ENCODE peak calls at places on chromosomes 4 and X, in seven cellular contexts. One of them, this sample, is unnamed.

GRCh38 chrX:153879741-153880439 is 6.1 kb downstream of the L1CAM start:
- DNase-seq in adrenal gland: no peak
- DNase-seq in hepatocyte: no peak
- DNase-seq in heart right ventricle: no peak
- DNase-seq in esophagus squamous epithelium: no peak
- DNase-seq in caudate nucleus: no peak
- DNase-seq in stomach: no peak
- DNase-seq in this sample: no peak

GRCh38 chrX:2785538-2785937 is 33.7 kb downstream of the XG start:
- DNase-seq in esophagus squamous epithelium: no peak
- DNase-seq in adrenal gland: no peak
- DNase-seq in stomach: no peak
- DNase-seq in heart right ventricle: no peak
- DNase-seq in hepatocyte: no peak
- DNase-seq in caudate nucleus: no peak
- DNase-seq in this sample: no peak

GRCh38 chrX:48068096-48068887 is 3.1 kb downstream of the ZNF630 start:
- DNase-seq in caudate nucleus: no peak
- DNase-seq in hepatocyte: no peak
- DNase-seq in stomach: no peak
- DNase-seq in heart right ventricle: no peak
- DNase-seq in esophagus squamous epithelium: no peak
- DNase-seq in adrenal gland: no peak
- DNase-seq in this sample: no peak

GRCh38 chr4:125085-125820 is 952 bp downstream of the ZNF718 start:
- DNase-seq in stomach: peak
- DNase-seq in heart right ventricle: peak
- DNase-seq in adrenal gland: peak
- DNase-seq in hepatocyte: peak
- DNase-seq in esophagus squamous epithelium: no peak
- DNase-seq in caudate nucleus: no peak
- DNase-seq in this sample: peak

GRCh38 chr4:186191266-186192067 is at the start of gene CYP4V2:
- DNase-seq in esophagus squamous epithelium: peak
- DNase-seq in stomach: peak
- DNase-seq in heart right ventricle: peak
- DNase-seq in adrenal gland: peak
- DNase-seq in hepatocyte: peak
- DNase-seq in caudate nucleus: peak
- DNase-seq in this sample: peak

GRCh38 chr4:169059294-169060201 is 49.5 kb upstream of the CBR4 start:
- DNase-seq in adrenal gland: no peak
- DNase-seq in hepatocyte: no peak
- DNase-seq in esophagus squamous epithelium: no peak
- DNase-seq in caudate nucleus: no peak
- DNase-seq in heart right ventricle: peak
- DNase-seq in stomach: no peak
- DNase-seq in this sample: no peak

GRCh38 chrX:57156397-57157049 is 19.3 kb upstream of the SPIN2A start:
- DNase-seq in caudate nucleus: no peak
- DNase-seq in hepatocyte: peak
- DNase-seq in esophagus squamous epithelium: no peak
- DNase-seq in heart right ventricle: peak
- DNase-seq in stomach: peak
- DNase-seq in adrenal gland: peak
- DNase-seq in this sample: no peak

GRCh38 chr4:106358899-106359298 is 9.7 kb downstream of the GIMD1 start:
- DNase-seq in hepatocyte: no peak
- DNase-seq in adrenal gland: no peak
- DNase-seq in stomach: no peak
- DNase-seq in heart right ventricle: no peak
- DNase-seq in esophagus squamous epithelium: no peak
- DNase-seq in caudate nucleus: no peak
- DNase-seq in this sample: no peak

GRCh38 chr4:146059153-146059552 is 116.4 kb upstream of the LSM6 start:
- DNase-seq in hepatocyte: no peak
- DNase-seq in heart right ventricle: no peak
- DNase-seq in caudate nucleus: no peak
- DNase-seq in stomach: no peak
- DNase-seq in adrenal gland: no peak
- DNase-seq in esophagus squamous epithelium: no peak
- DNase-seq in this sample: no peak

GRCh38 chrX:71650333-71650969 is 16.9 kb upstream of the LOC101059915 start:
- DNase-seq in adrenal gland: no peak
- DNase-seq in esophagus squamous epithelium: no peak
- DNase-seq in hepatocyte: no peak
- DNase-seq in caudate nucleus: no peak
- DNase-seq in stomach: no peak
- DNase-seq in heart right ventricle: no peak
- DNase-seq in this sample: no peak

GRCh38 chr4:4780634-4781287 is 78.7 kb upstream of the MSX1 start:
- DNase-seq in hepatocyte: no peak
- DNase-seq in heart right ventricle: no peak
- DNase-seq in adrenal gland: no peak
- DNase-seq in esophagus squamous epithelium: no peak
- DNase-seq in stomach: no peak
- DNase-seq in caudate nucleus: no peak
- DNase-seq in this sample: peak

GRCh38 chr4:173074501-173074946 is 94.1 kb upstream of the GALNT7 start:
- DNase-seq in stomach: peak
- DNase-seq in esophagus squamous epithelium: no peak
- DNase-seq in hepatocyte: peak
- DNase-seq in adrenal gland: peak
- DNase-seq in caudate nucleus: no peak
- DNase-seq in heart right ventricle: no peak
- DNase-seq in this sample: peak

GRCh38 chr4:71609159-71609558 is 174.7 kb downstream of the GC start:
- DNase-seq in hepatocyte: no peak
- DNase-seq in esophagus squamous epithelium: no peak
- DNase-seq in adrenal gland: no peak
- DNase-seq in caudate nucleus: no peak
- DNase-seq in heart right ventricle: no peak
- DNase-seq in stomach: no peak
- DNase-seq in this sample: peak

GRCh38 chr4:38040619-38041018 is 80.4 kb downstream of the PTTG2 start:
- DNase-seq in stomach: no peak
- DNase-seq in caudate nucleus: no peak
- DNase-seq in heart right ventricle: no peak
- DNase-seq in adrenal gland: no peak
- DNase-seq in hepatocyte: no peak
- DNase-seq in esophagus squamous epithelium: no peak
- DNase-seq in this sample: peak

GRCh38 chr4:47263721-47264120 is 199.8 kb downstream of the COMMD8 start:
- DNase-seq in hepatocyte: no peak
- DNase-seq in adrenal gland: no peak
- DNase-seq in esophagus squamous epithelium: no peak
- DNase-seq in caudate nucleus: no peak
- DNase-seq in heart right ventricle: no peak
- DNase-seq in stomach: no peak
- DNase-seq in this sample: no peak

GRCh38 chr4:139655116-139655515 is 10.5 kb upstream of the MGST2 start:
- DNase-seq in esophagus squamous epithelium: no peak
- DNase-seq in hepatocyte: peak
- DNase-seq in caudate nucleus: no peak
- DNase-seq in adrenal gland: peak
- DNase-seq in heart right ventricle: no peak
- DNase-seq in stomach: no peak
- DNase-seq in this sample: no peak

GRCh38 chr4:14640476-14640875 is 361.8 kb upstream of the CPEB2 start:
- DNase-seq in heart right ventricle: no peak
- DNase-seq in caudate nucleus: no peak
- DNase-seq in stomach: no peak
- DNase-seq in esophagus squamous epithelium: no peak
- DNase-seq in hepatocyte: no peak
- DNase-seq in adrenal gland: no peak
- DNase-seq in this sample: no peak

GRCh38 chr4:150012851-150013360 is 65.3 kb upstream of the DCLK2 start:
- DNase-seq in esophagus squamous epithelium: no peak
- DNase-seq in caudate nucleus: no peak
- DNase-seq in heart right ventricle: no peak
- DNase-seq in adrenal gland: no peak
- DNase-seq in stomach: no peak
- DNase-seq in hepatocyte: no peak
- DNase-seq in this sample: no peak

GRCh38 chr4:173024203-173024602 is 144.4 kb upstream of the GALNT7 start:
- DNase-seq in hepatocyte: no peak
- DNase-seq in adrenal gland: no peak
- DNase-seq in stomach: no peak
- DNase-seq in esophagus squamous epithelium: no peak
- DNase-seq in heart right ventricle: no peak
- DNase-seq in caudate nucleus: no peak
- DNase-seq in this sample: no peak

DNA sequence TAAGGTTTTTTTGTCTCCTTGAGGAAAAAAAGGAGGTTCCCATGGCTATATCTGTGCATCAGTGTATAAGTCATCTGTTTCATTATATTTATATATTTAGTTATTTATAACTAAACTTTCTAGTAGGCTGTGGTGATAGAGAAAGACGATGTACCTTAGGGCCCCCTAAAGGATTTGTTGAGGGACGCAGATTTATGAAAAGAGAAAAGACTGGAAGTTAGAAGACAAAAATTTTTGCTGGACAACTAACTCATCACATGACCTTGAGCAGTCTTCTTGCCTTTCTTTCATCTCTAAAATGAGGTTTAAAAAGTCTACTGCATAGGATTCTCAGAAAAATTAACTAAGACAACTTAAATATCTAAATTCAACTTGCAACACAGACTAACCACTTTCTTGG is 6.1 kb downstream of the GASK1B start:
- DNase-seq in esophagus squamous epithelium: no peak
- DNase-seq in heart right ventricle: no peak
- DNase-seq in adrenal gland: no peak
- DNase-seq in stomach: no peak
- DNase-seq in caudate nucleus: no peak
- DNase-seq in hepatocyte: no peak
- DNase-seq in this sample: no peak
- H3K27ac ChIP-seq in esophagus squamous epithelium: no peak
- H3K27ac ChIP-seq in heart right ventricle: peak
- H3K27ac ChIP-seq in adrenal gland: peak
- H3K27ac ChIP-seq in stomach: peak
- H3K27ac ChIP-seq in caudate nucleus: peak
- H3K27ac ChIP-seq in hepatocyte: no peak
- H3K27ac ChIP-seq in this sample: no peak

GRCh38 chr4:122668241-122668640 is 47.4 kb upstream of the IL21 start:
- DNase-seq in caudate nucleus: no peak
- DNase-seq in adrenal gland: no peak
- DNase-seq in stomach: no peak
- DNase-seq in hepatocyte: no peak
- DNase-seq in esophagus squamous epithelium: no peak
- DNase-seq in heart right ventricle: no peak
- DNase-seq in this sample: peak
- H3K27ac ChIP-seq in caudate nucleus: no peak
- H3K27ac ChIP-seq in adrenal gland: no peak
- H3K27ac ChIP-seq in stomach: no peak
- H3K27ac ChIP-seq in hepatocyte: no peak
- H3K27ac ChIP-seq in esophagus squamous epithelium: no peak
- H3K27ac ChIP-seq in heart right ventricle: no peak
- H3K27ac ChIP-seq in this sample: no peak

GRCh38 chr4:26141101-26141830 is 179.5 kb upstream of the RBPJ start:
- DNase-seq in adrenal gland: no peak
- DNase-seq in stomach: no peak
- DNase-seq in caudate nucleus: no peak
- DNase-seq in hepatocyte: peak
- DNase-seq in heart right ventricle: no peak
- DNase-seq in esophagus squamous epithelium: no peak
- DNase-seq in this sample: no peak

GRCh38 chr4:26139310-26139924 is 181.4 kb upstream of the RBPJ start:
- DNase-seq in esophagus squamous epithelium: no peak
- DNase-seq in caudate nucleus: no peak
- DNase-seq in stomach: no peak
- DNase-seq in hepatocyte: no peak
- DNase-seq in adrenal gland: no peak
- DNase-seq in heart right ventricle: no peak
- DNase-seq in this sample: no peak

GRCh38 chr4:26140150-26140898 is 180.5 kb upstream of the RBPJ start:
- DNase-seq in adrenal gland: no peak
- DNase-seq in esophagus squamous epithelium: no peak
- DNase-seq in heart right ventricle: no peak
- DNase-seq in stomach: no peak
- DNase-seq in hepatocyte: no peak
- DNase-seq in caudate nucleus: no peak
- DNase-seq in this sample: no peak

GRCh38 chr4:26144526-26145167 is 176.2 kb upstream of the RBPJ start:
- DNase-seq in stomach: no peak
- DNase-seq in adrenal gland: no peak
- DNase-seq in heart right ventricle: no peak
- DNase-seq in caudate nucleus: no peak
- DNase-seq in esophagus squamous epithelium: no peak
- DNase-seq in hepatocyte: no peak
- DNase-seq in this sample: peak

DNA sequence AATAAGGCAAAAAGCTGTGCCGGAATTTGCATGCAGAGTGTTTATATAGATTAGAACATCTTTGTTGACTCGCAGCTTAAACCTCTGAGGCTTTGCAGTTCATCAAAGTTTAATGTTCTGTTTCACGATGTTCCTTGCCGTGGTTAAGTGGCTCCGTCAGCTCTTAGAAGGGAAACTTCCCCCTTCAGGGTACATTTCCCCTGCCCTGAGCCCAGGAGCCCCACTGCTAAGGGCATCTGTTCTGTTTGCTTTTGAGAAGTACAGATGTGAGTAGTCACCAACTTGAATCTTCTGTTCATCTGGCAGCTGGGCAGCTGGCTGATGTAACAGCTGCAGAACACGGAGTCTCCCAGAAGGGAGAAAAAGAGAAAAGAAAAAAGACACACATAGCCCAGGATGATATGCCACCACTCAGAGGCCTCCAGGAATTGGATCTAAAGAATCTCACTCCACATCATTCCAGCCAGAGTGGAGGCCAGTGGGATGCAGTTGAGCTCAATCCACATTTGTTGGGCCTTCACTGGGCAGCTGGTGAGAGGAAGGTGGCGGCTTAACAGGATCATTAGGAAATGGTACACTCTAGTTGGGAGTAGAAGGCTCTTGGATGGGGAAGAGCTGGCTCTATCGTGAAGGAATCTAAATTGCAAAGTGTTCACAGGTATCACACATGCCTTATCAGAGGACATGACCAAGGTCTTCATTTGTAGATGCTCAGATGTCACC is 178.7 kb upstream of the RBPJ start:
- DNase-seq in stomach: peak
- DNase-seq in heart right ventricle: peak
- DNase-seq in hepatocyte: peak
- DNase-seq in adrenal gland: peak
- DNase-seq in esophagus squamous epithelium: no peak
- DNase-seq in caudate nucleus: no peak
- DNase-seq in this sample: no peak
- H3K27ac ChIP-seq in stomach: peak
- H3K27ac ChIP-seq in heart right ventricle: no peak
- H3K27ac ChIP-seq in hepatocyte: peak
- H3K27ac ChIP-seq in adrenal gland: peak
- H3K27ac ChIP-seq in esophagus squamous epithelium: peak
- H3K27ac ChIP-seq in caudate nucleus: peak
- H3K27ac ChIP-seq in this sample: no peak

DNA sequence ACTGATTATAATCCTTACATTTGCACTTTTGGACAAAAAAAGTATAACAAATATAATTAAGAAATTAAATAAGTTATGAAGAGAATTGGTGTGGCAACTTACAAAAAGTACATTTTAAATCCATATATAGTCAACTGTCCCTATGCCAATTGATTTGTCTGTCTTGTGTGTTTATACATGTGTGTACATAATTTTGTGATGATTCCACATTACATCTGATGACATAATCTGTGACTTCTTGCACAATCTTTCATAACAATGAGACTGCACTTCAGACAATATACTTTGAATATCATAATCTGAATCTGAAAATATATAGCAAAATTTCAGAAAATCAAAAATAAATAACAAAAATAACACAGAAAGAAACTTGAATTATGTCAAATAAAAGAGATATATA is 953.4 kb downstream of the FAT4 start:
- DNase-seq in caudate nucleus: no peak
- DNase-seq in hepatocyte: no peak
- DNase-seq in heart right ventricle: no peak
- DNase-seq in adrenal gland: no peak
- DNase-seq in esophagus squamous epithelium: no peak
- DNase-seq in stomach: no peak
- DNase-seq in this sample: no peak
- H3K27ac ChIP-seq in caudate nucleus: no peak
- H3K27ac ChIP-seq in hepatocyte: no peak
- H3K27ac ChIP-seq in heart right ventricle: peak
- H3K27ac ChIP-seq in adrenal gland: no peak
- H3K27ac ChIP-seq in esophagus squamous epithelium: no peak
- H3K27ac ChIP-seq in stomach: no peak
- H3K27ac ChIP-seq in this sample: no peak